ENCODE peak calls at places on chromosomes 6 and 20, in six cellular contexts. H, E, V, T, N and A are unnamed samples.
A peak's percentile ranks its signal among the peaks of the same experiment; 100 is the strongest.

GRCh38 chr6:108689279-108690161 is 128.8 kb downstream of the FOXO3 start:
- DNase-seq in H (peak; percentile 87), E (no peak), V (peak; percentile 93), T (peak; percentile 92), N (no peak), A (peak; percentile 74)

GRCh38 chr20:24700166-24700860 is 230.9 kb downstream of the SYNDIG1 start:
- DNase-seq in H (no peak), E (no peak), V (peak; percentile 22), T (no peak), N (no peak), A (peak; percentile 2)

GRCh38 chr20:25049261-25050060 is 8.5 kb downstream of the ACSS1 start:
- DNase-seq in H (no peak), E (no peak), V (no peak), T (no peak), N (no peak), A (no peak)

GRCh38 chr6:28597924-28598323 is 72.2 kb downstream of the GPX5 start:
- DNase-seq in H (no peak), E (peak; percentile 36), V (no peak), T (peak; percentile 22), N (no peak), A (peak; percentile 58)

GRCh38 chr20:2382833-2383232 is 2.1 kb downstream of the TGM6 start:
- DNase-seq in H (no peak), E (peak; percentile 20), V (no peak), T (peak; percentile 10), N (no peak), A (no peak)

GRCh38 chr6:39313526-39314272 is 520 bp downstream of the KCNK17 start:
- DNase-seq in H (no peak), E (no peak), V (no peak), T (no peak), N (no peak), A (no peak)

GRCh38 chr6:162922816-162923215 is 195.0 kb downstream of the PACRG start:
- DNase-seq in H (no peak), E (no peak), V (no peak), T (no peak), N (no peak), A (no peak)

GRCh38 chr20:946826-947225 is 30.7 kb upstream of the ANGPT4 start:
- DNase-seq in H (no peak), E (no peak), V (no peak), T (no peak), N (no peak), A (no peak)

GRCh38 chr6:4664117-4664626 is 112.0 kb upstream of the CDYL start:
- DNase-seq in H (peak; percentile 58), E (no peak), V (no peak), T (no peak), N (no peak), A (peak; percentile 40)

GRCh38 chr6:18186033-18186432 is 30.8 kb downstream of the KDM1B start:
- DNase-seq in H (no peak), E (no peak), V (peak; percentile 78), T (peak; percentile 45), N (no peak), A (no peak)

GRCh38 chr6:46207174-46207573 is 36.4 kb upstream of the ENPP5 start:
- DNase-seq in H (no peak), E (no peak), V (no peak), T (peak; percentile 18), N (no peak), A (no peak)

GRCh38 chr6:118894425-118895240 is 681 bp downstream of the ASF1A start:
- DNase-seq in H (no peak), E (peak; percentile 65), V (peak; percentile 70), T (peak; percentile 40), N (no peak), A (no peak)

GRCh38 chr6:15364401-15365037 is 118.7 kb downstream of the JARID2 start:
- DNase-seq in H (no peak), E (no peak), V (no peak), T (no peak), N (no peak), A (no peak)

GRCh38 chr6:5142915-5143314 is 57.8 kb downstream of the PPP1R3G start:
- DNase-seq in H (no peak), E (no peak), V (no peak), T (no peak), N (no peak), A (no peak)

GRCh38 chr20:59386819-59387218 is 86.4 kb downstream of the EDN3 start:
- DNase-seq in H (no peak), E (no peak), V (no peak), T (no peak), N (no peak), A (no peak)

GRCh38 chr6:28802417-28803336 is 121.1 kb downstream of the TRIM27 start:
- DNase-seq in H (no peak), E (peak; percentile 72), V (no peak), T (peak; percentile 51), N (no peak), A (peak; percentile 83)

GRCh38 chr20:4371623-4372246 is 350.0 kb upstream of the PRND start:
- DNase-seq in H (no peak), E (no peak), V (no peak), T (no peak), N (no peak), A (no peak)

GRCh38 chr20:36181934-36182603 is 27.5 kb downstream of the EPB41L1 start:
- DNase-seq in H (no peak), E (no peak), V (no peak), T (no peak), N (no peak), A (peak; percentile 25)

GRCh38 chr6:116370717-116371383 is at the start of gene DSE:
- DNase-seq in H (peak; percentile 19), E (peak; percentile 55), V (peak; percentile 78), T (peak; percentile 30), N (no peak), A (peak; percentile 67)

GRCh38 chr6:126716012-126716411 is 376.1 kb downstream of the CENPW start:
- DNase-seq in H (no peak), E (no peak), V (no peak), T (no peak), N (no peak), A (no peak)

GRCh38 chr6:46421239-46421638 is 70.0 kb downstream of the RCAN2 start:
- DNase-seq in H (no peak), E (no peak), V (no peak), T (peak; percentile 43), N (no peak), A (no peak)